ENCODE peak calls at places on chromosomes 13 and 19, in five cellular contexts. W is cardiac fibroblast, E is lung, S is IMR-90, B is fibroblast of lung. C is an unnamed sample.

GRCh38 chr13:46963874-46964273 is 67.0 kb upstream of the HTR2A start:
- DNase-seq in W (no peak), E (no peak), S (no peak), B (no peak), C (no peak)

GRCh38 chr13:36728006-36728405 is 54.2 kb downstream of the SERTM1 start:
- DNase-seq in W (no peak), E (no peak), S (no peak), B (no peak), C (no peak)

GRCh38 chr19:35908977-35909683 is 1.0 kb upstream of the TYROBP start:
- DNase-seq in W (no peak), E (peak; percentile 77), S (no peak), B (no peak), C (peak; percentile 87)

GRCh38 chr19:13794388-13794751 is 873 bp upstream of the ZSWIM4 start:
- DNase-seq in W (peak; percentile 95), E (peak; percentile 61), S (peak; percentile 96), B (peak; percentile 96), C (peak; percentile 87)

GRCh38 chr13:31675521-31675953 is 63.8 kb upstream of the RXFP2 start:
- DNase-seq in W (peak; percentile 31), E (no peak), S (no peak), B (peak; percentile 31), C (no peak)

GRCh38 chr13:62887046-62887445 is 1471.4 kb upstream of the PCDH20 start:
- DNase-seq in W (no peak), E (no peak), S (no peak), B (no peak), C (no peak)

GRCh38 chr19:33175886-33176669 is 18.1 kb upstream of the LRP3 start:
- DNase-seq in W (no peak), E (no peak), S (peak; percentile 30), B (peak; percentile 33), C (peak; percentile 50)

GRCh38 chr13:99432637-99433542 is 68.4 kb upstream of the TM9SF2 start:
- DNase-seq in W (peak; percentile 86), E (peak; percentile 62), S (peak; percentile 73), B (peak; percentile 36), C (peak; percentile 65)

GRCh38 chr13:33934343-33934742 is 116.4 kb downstream of the RFC3 start:
- DNase-seq in W (no peak), E (no peak), S (no peak), B (no peak), C (no peak)

GRCh38 chr13:109162248-109163051 is 533.0 kb downstream of the MYO16 start:
- DNase-seq in W (no peak), E (no peak), S (no peak), B (no peak), C (no peak)

GRCh38 chr13:75566658-75567057 is 17.1 kb downstream of the UCHL3 start:
- DNase-seq in W (peak; percentile 82), E (no peak), S (peak; percentile 71), B (peak; percentile 68), C (no peak)

GRCh38 chr13:21901772-21902708 is 231.2 kb downstream of the FGF9 start:
- DNase-seq in W (no peak), E (peak; percentile 49), S (peak; percentile 4), B (peak; percentile 2), C (peak; percentile 54)

GRCh38 chr19:38674388-38675133 is 27.1 kb downstream of the ACTN4 start:
- DNase-seq in W (peak; percentile 44), E (no peak), S (peak; percentile 49), B (peak; percentile 36), C (peak; percentile 60)

GRCh38 chr13:33797622-33798021 is 20.3 kb upstream of the RFC3 start:
- DNase-seq in W (peak; percentile 21), E (no peak), S (no peak), B (peak; percentile 36), C (no peak)

GRCh38 chr13:32426191-32426980 is 1.5 kb downstream of the N4BP2L1 start:
- DNase-seq in W (peak; percentile 34), E (no peak), S (no peak), B (peak; percentile 31), C (no peak)

GRCh38 chr19:40639638-40639982 is 38.4 kb downstream of the LTBP4 start:
- DNase-seq in W (no peak), E (no peak), S (no peak), B (no peak), C (no peak)

GRCh38 chr13:27159806-27160563 is 11.6 kb downstream of the USP12 start:
- DNase-seq in W (no peak), E (no peak), S (no peak), B (no peak), C (no peak)

GRCh38 chr19:2164020-2164988 is 571 bp downstream of the DOT1L start:
- DNase-seq in W (peak; percentile 23), E (no peak), S (no peak), B (no peak), C (no peak)

GRCh38 chr13:51806571-51806970 is 2.6 kb upstream of the DHRS12 start:
- DNase-seq in W (peak; percentile 55), E (no peak), S (peak; percentile 34), B (peak; percentile 33), C (no peak)

GRCh38 chr13:51659276-51660127 is 75.2 kb downstream of the WDFY2 start:
- DNase-seq in W (peak; percentile 54), E (no peak), S (no peak), B (no peak), C (no peak)

GRCh38 chr19:49844138-49844740 is 6.7 kb upstream of the PTOV1 start:
- DNase-seq in W (no peak), E (no peak), S (no peak), B (no peak), C (no peak)

GRCh38 chr13:85737952-85738351 is 61.3 kb downstream of the SLITRK6 start:
- DNase-seq in W (no peak), E (no peak), S (no peak), B (no peak), C (no peak)

GRCh38 chr19:53504903-53505302 is 33.0 kb upstream of the ZNF331 start:
- DNase-seq in W (peak; percentile 11), E (no peak), S (no peak), B (peak; percentile 31), C (no peak)

GRCh38 chr13:110359840-110360301 is 52.8 kb downstream of the COL4A2 start:
- DNase-seq in W (peak; percentile 89), E (no peak), S (peak; percentile 97), B (peak; percentile 73), C (no peak)

GRCh38 chr13:98570929-98571372 is 6.0 kb downstream of the STK24 start:
- DNase-seq in W (peak; percentile 42), E (peak; percentile 55), S (no peak), B (no peak), C (peak; percentile 31)

GRCh38 chr19:16371540-16371986 is 46.9 kb downstream of the KLF2 start:
- DNase-seq in W (no peak), E (peak; percentile 45), S (no peak), B (no peak), C (peak; percentile 75)

GRCh38 chr19:8654591-8655339 is 24.3 kb downstream of the NFILZ start:
- DNase-seq in W (peak; percentile 54), E (peak; percentile 54), S (peak; percentile 27), B (peak; percentile 37), C (peak; percentile 27)
- TF ChIP-seq CTCF in W (peak; percentile 95), E (peak; percentile 83), S (peak; percentile 87), B (peak; percentile 93), C (peak; percentile 99)

GRCh38 chr19:57769345-57770131 is at the start of gene ZNF586:
- DNase-seq in W (peak; percentile 93), E (peak; percentile 92), S (peak; percentile 93), B (peak; percentile 93), C (peak; percentile 94)

GRCh38 chr19:57771417-57771816 is 1.9 kb downstream of the ZNF586 start:
- DNase-seq in W (no peak), E (no peak), S (no peak), B (no peak), C (no peak)

GRCh38 chr19:57778358-57778757 is 8.9 kb downstream of the ZNF586 start:
- DNase-seq in W (no peak), E (no peak), S (no peak), B (no peak), C (no peak)

GRCh38 chr19:57776764-57777296 is 7.4 kb downstream of the ZNF586 start:
- DNase-seq in W (no peak), E (no peak), S (no peak), B (no peak), C (no peak)

GRCh38 chr19:57773488-57773887 is 4.0 kb downstream of the ZNF586 start:
- DNase-seq in W (no peak), E (no peak), S (no peak), B (no peak), C (no peak)
- TF ChIP-seq CTCF in W (no peak), E (no peak), S (no peak), B (no peak), C (no peak)

GRCh38 chr19:47225746-47226425 is 5.1 kb downstream of the BBC3 start:
- DNase-seq in W (peak; percentile 83), E (peak; percentile 83), S (peak; percentile 84), B (peak; percentile 87), C (peak; percentile 93)
- TF ChIP-seq CTCF in W (peak; percentile 14), E (no peak), S (peak; percentile 39), B (no peak), C (peak; percentile 56)

DNA sequence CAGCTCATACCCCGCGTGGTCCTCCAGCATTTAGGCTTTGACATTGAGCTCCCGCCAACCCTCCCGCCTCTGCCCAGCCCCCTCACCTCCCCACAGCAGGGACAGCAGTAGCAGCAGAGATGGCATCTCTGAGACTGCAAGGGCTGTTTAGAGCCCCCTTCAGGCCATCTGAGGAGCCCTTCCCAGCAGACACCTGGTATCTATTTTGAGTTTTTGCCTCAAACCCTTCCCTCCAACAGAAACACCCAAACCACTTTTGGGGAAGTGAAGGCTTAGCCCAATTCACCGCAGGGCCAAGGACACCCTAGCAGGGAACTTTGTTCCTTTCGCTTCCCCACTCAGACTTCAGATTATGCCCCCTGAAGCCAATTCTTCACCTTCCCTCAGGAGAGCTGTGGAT is 6.3 kb upstream of the ZNF175 start:
- DNase-seq in W (no peak), E (no peak), S (no peak), B (no peak), C (no peak)
- TF ChIP-seq CTCF in W (no peak), E (no peak), S (no peak), B (no peak), C (no peak)

DNA sequence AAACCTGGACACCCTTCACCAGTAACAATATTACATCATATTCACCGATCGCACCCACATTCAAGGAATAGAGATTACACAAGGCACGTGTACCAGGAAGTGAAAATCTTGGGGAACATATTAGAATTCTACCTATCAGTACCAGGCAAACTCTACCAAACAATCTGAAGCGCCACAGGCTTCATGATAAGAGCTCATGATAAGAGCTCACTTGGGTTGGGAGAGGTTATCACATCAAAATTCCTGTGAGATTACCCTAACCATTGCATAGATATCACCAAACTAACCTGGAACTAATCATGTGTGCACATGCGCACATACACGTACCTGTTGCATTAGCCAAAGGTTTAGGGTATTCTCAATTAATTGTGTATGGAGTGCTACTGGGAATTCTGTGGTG is 1861.3 kb downstream of the PCDH9 start:
- DNase-seq in W (no peak), E (no peak), S (no peak), B (no peak), C (no peak)
- TF ChIP-seq CTCF in W (no peak), E (no peak), S (no peak), B (no peak), C (no peak)

C was measured in heart left ventricle.